ENCODE peak calls at places on chromosomes 6 and 20, in four cellular contexts. A, O, M and L are unnamed samples.

GRCh38 chr6:108875161-108875555 is 26.9 kb downstream of the ARMC2 start:
- DNase-seq in M (no peak), A (no peak), O (no peak), L (no peak)

GRCh38 chr6:46490425-46491200 is 636 bp downstream of the RCAN2 start:
- DNase-seq in M (no peak), O (peak), A (no peak), L (peak)

GRCh38 chr20:18739785-18740184 is 73.8 kb upstream of the SCP2D1 start:
- DNase-seq in A (no peak), M (no peak), O (no peak), L (no peak)

GRCh38 chr20:12928755-12929401 is 79.9 kb upstream of the SPTLC3 start:
- DNase-seq in A (no peak), M (peak), O (no peak), L (no peak)

GRCh38 chr6:25122001-25122400 is 157.2 kb upstream of the CARMIL1 start:
- DNase-seq in A (no peak), M (no peak), O (no peak), L (no peak)

GRCh38 chr20:4102381-4102780 is 87.0 kb upstream of the RNF24 start:
- DNase-seq in M (no peak), A (no peak), O (no peak), L (no peak)

GRCh38 chr6:87822011-87822410 is 120.0 kb upstream of the AKIRIN2 start:
- DNase-seq in M (peak), A (no peak), O (no peak), L (no peak)

GRCh38 chr6:37103169-37104039 is 66.5 kb upstream of the PIM1 start:
- DNase-seq in O (peak), A (no peak), M (peak), L (peak)

GRCh38 chr20:953742-954141 is 37.6 kb upstream of the ANGPT4 start:
- DNase-seq in A (no peak), M (no peak), O (no peak), L (peak)

GRCh38 chr20:17648782-17649730 is 33.0 kb downstream of the RRBP1 start:
- DNase-seq in O (peak), A (peak), M (no peak), L (peak)

GRCh38 chr6:15329154-15329781 is 83.4 kb downstream of the JARID2 start:
- DNase-seq in M (no peak), A (no peak), O (no peak), L (no peak)

GRCh38 chr20:58294497-58295455 is 14.7 kb upstream of the RAB22A start:
- DNase-seq in M (peak), O (no peak), A (no peak), L (no peak)

GRCh38 chr20:56628873-56629463 is at the start of gene TFAP2C:
- DNase-seq in A (no peak), O (peak), M (no peak), L (peak)

GRCh38 chr6:29014729-29015608 is 9.9 kb upstream of the ZNF311 start:
- DNase-seq in M (no peak), A (no peak), O (no peak), L (no peak)

GRCh38 chr6:156395276-156395675 is 381.9 kb upstream of the ARID1B start:
- DNase-seq in M (no peak), A (peak), O (no peak), L (no peak)

GRCh38 chr6:113220832-113221231 is 636.3 kb upstream of the MARCKS start:
- DNase-seq in M (no peak), A (no peak), O (no peak), L (no peak)

GRCh38 chr6:14674867-14675648 is 557.5 kb downstream of the CD83 start:
- DNase-seq in M (no peak), O (no peak), A (no peak), L (no peak)

GRCh38 chr6:12150812-12151432 is 138.8 kb downstream of the HIVEP1 start:
- DNase-seq in M (peak), A (no peak), O (peak), L (peak)

GRCh38 chr6:108002365-108003221 is 44.6 kb upstream of the SEC63 start:
- DNase-seq in O (no peak), A (no peak), M (peak), L (no peak)

GRCh38 chr6:379367-380181 is 12.0 kb upstream of the IRF4 start:
- DNase-seq in A (no peak), O (no peak), M (no peak), L (no peak)

GRCh38 chr6:155041781-155042279 is 46.7 kb downstream of the TIAM2 start:
- DNase-seq in O (no peak), M (no peak), A (no peak), L (no peak)

GRCh38 chr6:136148523-136148922 is 101.6 kb downstream of the MTFR2 start:
- DNase-seq in M (no peak), O (no peak), A (no peak), L (no peak)

GRCh38 chr6:32148722-32149576 is 2.8 kb downstream of the PRRT1 start:
- DNase-seq in M (no peak), A (no peak), O (peak), L (peak)

GRCh38 chr6:29925341-29926080 is 16.8 kb upstream of the HLA-A start:
- DNase-seq in M (no peak), A (no peak), O (no peak), L (no peak)

GRCh38 chr20:23048283-23049200 is 930 bp downstream of the THBD start:
- DNase-seq in O (no peak), M (no peak), A (no peak), L (peak)

GRCh38 chr6:36032245-36032644 is 4.6 kb downstream of the MAPK14 start:
- DNase-seq in O (no peak), A (no peak), M (no peak), L (no peak)

GRCh38 chr6:111846511-111847409 is 26.5 kb downstream of the FYN start:
- DNase-seq in O (no peak), M (no peak), A (no peak), L (no peak)

GRCh38 chr6:16800942-16801341 is 39.7 kb upstream of the ATXN1 start:
- DNase-seq in O (no peak), M (no peak), A (no peak), L (no peak)

GRCh38 chr6:113464536-113464935 is 392.6 kb upstream of the MARCKS start:
- DNase-seq in M (no peak), A (no peak), O (no peak), L (no peak)

GRCh38 chr6:37507690-37508421 is 8.2 kb upstream of the CCDC167 start:
- DNase-seq in O (no peak), A (no peak), M (no peak), L (no peak)

GRCh38 chr6:112470396-112470795 is 123.3 kb downstream of the RFPL4B start:
- DNase-seq in M (no peak), A (no peak), O (no peak), L (no peak)

GRCh38 chr20:50472693-50473610 is 37.2 kb upstream of the PTPN1 start:
- DNase-seq in M (no peak), A (no peak), O (no peak), L (no peak)

GRCh38 chr20:17014217-17014616 is 212.6 kb upstream of the PCSK2 start:
- DNase-seq in O (no peak), A (no peak), M (no peak), L (peak)

GRCh38 chr6:16511723-16512584 is 249.3 kb downstream of the ATXN1 start:
- DNase-seq in M (no peak), A (peak), O (no peak), L (no peak)

GRCh38 chr6:140320081-140320798 is 945.8 kb upstream of the CITED2 start:
- DNase-seq in A (no peak), O (no peak), M (no peak), L (no peak)

GRCh38 chr20:63357921-63358905 is 2.9 kb downstream of the CHRNA4 start:
- DNase-seq in A (no peak), M (no peak), O (no peak), L (no peak)

GRCh38 chr6:57303931-57304681 is 13.3 kb upstream of the PRIM2 start:
- DNase-seq in M (no peak), A (no peak), O (no peak), L (no peak)

GRCh38 chr6:57302477-57302876 is 15.0 kb upstream of the PRIM2 start:
- DNase-seq in M (no peak), O (no peak), A (no peak), L (no peak)

GRCh38 chr6:57305754-57306153 is 11.7 kb upstream of the PRIM2 start:
- DNase-seq in A (no peak), M (no peak), O (no peak), L (no peak)

GRCh38 chr6:57306273-57306672 is 11.2 kb upstream of the PRIM2 start:
- DNase-seq in M (no peak), A (no peak), O (no peak), L (no peak)

DNA sequence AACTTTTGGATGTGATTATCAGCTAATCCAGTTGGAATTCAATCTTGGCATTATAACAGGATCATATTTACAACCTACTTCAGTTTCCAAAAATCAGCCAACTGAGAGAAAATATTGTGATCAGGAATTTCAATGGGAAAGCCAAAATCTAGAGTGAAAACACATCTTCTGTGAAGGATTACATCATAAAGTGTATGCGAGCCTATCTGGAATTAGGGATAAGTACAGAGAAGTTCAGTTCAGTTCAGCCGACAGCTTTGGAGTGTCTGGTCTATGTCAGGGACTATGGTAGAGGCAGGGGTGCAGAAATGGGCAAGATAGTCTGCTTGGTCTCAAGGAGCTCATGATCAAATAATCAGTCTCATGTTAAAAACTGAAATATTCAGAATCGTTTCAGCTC is 12.3 kb upstream of the PRIM2 start:
- DNase-seq in A (no peak), M (no peak), O (no peak), L (no peak)
- TF ChIP-seq TCF7 in A (no peak), M (no peak), O (no peak), L (no peak)

GRCh38 chr6:170048615-170049256 is 242.1 kb downstream of the DLL1 start:
- DNase-seq in A (no peak), O (no peak), M (no peak), L (no peak)
- TF ChIP-seq TCF7 in A (no peak), O (no peak), M (no peak), L (no peak)

GRCh38 chr6:101396552-101397173 is 3.2 kb downstream of the GRIK2 start:
- DNase-seq in A (no peak), O (peak), M (peak), L (peak)
- TF ChIP-seq TCF7 in A (no peak), O (no peak), M (no peak), L (no peak)

DNA sequence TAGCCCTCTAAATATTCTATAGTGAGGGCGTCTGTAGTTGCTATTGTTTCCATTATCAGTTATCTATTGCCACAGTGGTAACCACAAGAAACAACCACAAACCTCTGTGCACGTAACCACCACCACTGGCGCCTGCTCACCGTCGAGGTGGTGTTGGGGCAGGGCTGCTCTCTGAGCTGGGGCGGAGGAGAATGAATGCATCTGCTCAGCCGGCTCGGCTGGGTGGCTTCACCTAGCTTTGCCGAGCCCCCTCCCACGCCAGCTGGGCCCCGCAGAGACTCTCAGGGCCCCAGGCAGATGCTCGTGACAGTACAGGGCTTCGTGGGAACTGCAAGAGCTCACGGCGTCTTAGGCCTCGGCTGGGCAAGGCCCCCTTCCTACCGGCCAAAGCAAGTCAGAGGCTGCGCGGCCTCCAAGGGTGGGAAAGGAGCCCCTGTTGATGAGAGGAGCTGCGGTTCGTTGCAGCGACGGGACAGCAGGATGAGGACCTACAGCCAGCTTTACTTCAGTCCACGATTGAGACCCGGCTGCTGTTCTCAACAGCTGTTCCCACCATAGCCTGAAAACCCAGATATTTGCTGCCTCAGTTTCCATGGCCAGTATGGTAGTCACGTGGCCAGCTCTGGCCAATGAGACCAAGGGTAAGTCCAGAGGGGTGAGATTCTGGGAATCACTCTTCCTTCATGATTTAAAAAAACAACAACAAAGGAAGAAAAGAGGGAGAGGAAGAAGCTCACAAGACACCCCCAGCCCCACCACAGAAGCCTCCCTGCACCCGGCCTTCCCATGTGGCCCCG is 120.2 kb upstream of the AFDN start:
- DNase-seq in O (no peak), A (peak), M (no peak), L (no peak)
- TF ChIP-seq TCF7 in O (no peak), A (no peak), M (no peak), L (no peak)

GRCh38 chr6:82442320-82442719 is 78.7 kb downstream of the TPBG start:
- DNase-seq in O (no peak), A (no peak), M (no peak), L (no peak)

GRCh38 chr6:82436740-82437139 is 73.1 kb downstream of the TPBG start:
- DNase-seq in M (no peak), O (no peak), A (no peak), L (no peak)

GRCh38 chr6:82441047-82441770 is 77.6 kb downstream of the TPBG start:
- DNase-seq in A (no peak), O (no peak), M (no peak), L (no peak)
- TF ChIP-seq TCF7 in A (no peak), O (no peak), M (no peak), L (no peak)